ENCODE peak calls at places on chromosomes 16 and 17, in eight cellular contexts. X, C, T, H, P, L, O and D are unnamed samples.

GRCh38 chr17:2064511-2064910 is 9.6 kb downstream of the HIC1 start:
- DNase-seq in X (no peak), C (no peak), T (no peak), H (no peak), P (no peak), L (no peak), O (no peak), D (no peak)

GRCh38 chr16:27698266-27698665 is 148.3 kb downstream of the KATNIP start:
- DNase-seq in X (no peak), C (no peak), T (no peak), H (peak), P (no peak), L (no peak), O (peak), D (peak)

GRCh38 chr16:69325784-69326171 is 4.6 kb downstream of the PDF start:
- DNase-seq in X (no peak), C (no peak), T (no peak), H (no peak), P (no peak), L (no peak), O (no peak), D (peak)

GRCh38 chr17:17205368-17206148 is 575 bp downstream of the PLD6 start:
- DNase-seq in X (peak), C (peak), T (peak), H (peak), P (peak), L (peak), O (no peak), D (peak)

GRCh38 chr17:12918132-12918531 is 99.7 kb downstream of the ELAC2 start:
- DNase-seq in X (no peak), C (no peak), T (no peak), H (no peak), P (no peak), L (no peak), O (no peak), D (no peak)

GRCh38 chr16:83698964-83699363 is 108.8 kb upstream of the HSBP1 start:
- DNase-seq in X (no peak), C (no peak), T (no peak), H (no peak), P (no peak), L (no peak), O (no peak), D (no peak)

GRCh38 chr16:17306745-17307144 is 164.0 kb downstream of the XYLT1 start:
- DNase-seq in X (no peak), C (no peak), T (no peak), H (no peak), P (no peak), L (no peak), O (no peak), D (no peak)

GRCh38 chr16:59686405-59686804 is 952.3 kb upstream of the GOT2 start:
- DNase-seq in X (no peak), C (no peak), T (no peak), H (no peak), P (no peak), L (no peak), O (no peak), D (no peak)

GRCh38 chr16:86483-86952 is 8.5 kb downstream of the MPG start:
- DNase-seq in X (no peak), C (no peak), T (no peak), H (no peak), P (no peak), L (no peak), O (no peak), D (no peak)

GRCh38 chr16:83781-84615 is 6.0 kb downstream of the MPG start:
- DNase-seq in X (no peak), C (no peak), T (peak), H (no peak), P (no peak), L (no peak), O (no peak), D (no peak)

GRCh38 chr16:85865-86264 is 7.8 kb downstream of the MPG start:
- DNase-seq in X (no peak), C (no peak), T (no peak), H (no peak), P (no peak), L (no peak), O (no peak), D (no peak)

GRCh38 chr16:85453-85782 is 7.4 kb downstream of the MPG start:
- DNase-seq in X (no peak), C (no peak), T (peak), H (no peak), P (no peak), L (no peak), O (no peak), D (no peak)

DNA sequence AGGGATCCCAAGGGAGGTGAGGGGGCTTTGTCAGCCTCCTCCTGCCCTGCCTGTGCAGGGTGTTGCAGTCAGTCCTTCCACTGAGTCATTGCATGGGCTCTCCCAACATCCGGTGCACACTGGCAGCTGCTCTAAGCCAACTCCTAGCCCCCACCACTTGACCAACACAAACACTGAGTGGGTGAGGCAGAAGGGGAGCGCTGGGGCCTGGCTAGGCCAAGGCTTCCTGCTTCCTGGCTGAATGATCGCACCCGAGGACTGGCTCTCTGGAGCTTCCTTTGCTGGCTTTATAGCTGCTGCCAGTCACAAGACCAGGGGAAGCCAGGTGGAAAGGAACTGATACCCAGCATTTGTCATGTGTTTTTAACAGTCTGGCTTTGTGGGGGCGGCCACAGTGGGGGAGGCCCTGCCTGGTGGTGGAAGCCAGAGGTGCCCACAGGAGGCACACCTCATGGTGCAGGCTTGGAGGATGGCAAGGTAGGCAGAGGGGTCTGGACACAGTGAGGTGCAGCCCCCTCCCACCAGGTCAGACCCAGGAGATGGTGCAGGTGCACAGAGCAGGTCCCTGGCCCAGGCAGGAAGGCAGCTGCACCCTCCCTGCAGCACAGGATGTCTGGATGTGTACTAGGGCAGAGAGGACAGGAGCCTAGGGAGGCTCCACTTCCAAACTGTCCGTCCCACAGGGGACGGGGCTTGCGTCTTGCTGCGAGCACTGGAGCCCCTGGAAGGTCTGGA is 6.9 kb downstream of the MPG start:
- DNase-seq in X (peak), C (no peak), T (peak), H (peak), P (peak), L (peak), O (no peak), D (no peak)
- TF ChIP-seq POLR2A in X (no peak), C (no peak), T (no peak), H (no peak), P (no peak), L (no peak), O (no peak), D (no peak)

GRCh38 chr17:29929544-29930398 is at the start of gene SSH2:
- DNase-seq in X (peak), C (peak), T (peak), H (peak), P (peak), L (peak), O (peak), D (peak)

GRCh38 chr17:29929006-29929543 is 953 bp downstream of the SSH2 start:
- DNase-seq in X (peak), C (no peak), T (no peak), H (no peak), P (no peak), L (no peak), O (no peak), D (no peak)

GRCh38 chr17:29931253-29931932 is 1.4 kb upstream of the SSH2 start:
- DNase-seq in X (peak), C (peak), T (peak), H (peak), P (peak), L (peak), O (no peak), D (peak)

GRCh38 chr17:29933379-29933778 is 3.4 kb upstream of the SSH2 start:
- DNase-seq in X (no peak), C (no peak), T (no peak), H (no peak), P (no peak), L (no peak), O (no peak), D (no peak)

GRCh38 chr17:29930399-29931010 is 477 bp upstream of the SSH2 start:
- DNase-seq in X (no peak), C (no peak), T (no peak), H (no peak), P (no peak), L (no peak), O (no peak), D (peak)
- TF ChIP-seq POLR2A in X (no peak), C (no peak), T (no peak), H (no peak), P (no peak), L (no peak), O (no peak), D (no peak)

GRCh38 chr17:8153957-8154607 is 1.9 kb upstream of the PER1 start:
- DNase-seq in X (peak), C (peak), T (peak), H (peak), P (peak), L (no peak), O (peak), D (peak)
- TF ChIP-seq POLR2A in X (peak), C (peak), T (peak), H (peak), P (peak), L (no peak), O (peak), D (peak)

DNA sequence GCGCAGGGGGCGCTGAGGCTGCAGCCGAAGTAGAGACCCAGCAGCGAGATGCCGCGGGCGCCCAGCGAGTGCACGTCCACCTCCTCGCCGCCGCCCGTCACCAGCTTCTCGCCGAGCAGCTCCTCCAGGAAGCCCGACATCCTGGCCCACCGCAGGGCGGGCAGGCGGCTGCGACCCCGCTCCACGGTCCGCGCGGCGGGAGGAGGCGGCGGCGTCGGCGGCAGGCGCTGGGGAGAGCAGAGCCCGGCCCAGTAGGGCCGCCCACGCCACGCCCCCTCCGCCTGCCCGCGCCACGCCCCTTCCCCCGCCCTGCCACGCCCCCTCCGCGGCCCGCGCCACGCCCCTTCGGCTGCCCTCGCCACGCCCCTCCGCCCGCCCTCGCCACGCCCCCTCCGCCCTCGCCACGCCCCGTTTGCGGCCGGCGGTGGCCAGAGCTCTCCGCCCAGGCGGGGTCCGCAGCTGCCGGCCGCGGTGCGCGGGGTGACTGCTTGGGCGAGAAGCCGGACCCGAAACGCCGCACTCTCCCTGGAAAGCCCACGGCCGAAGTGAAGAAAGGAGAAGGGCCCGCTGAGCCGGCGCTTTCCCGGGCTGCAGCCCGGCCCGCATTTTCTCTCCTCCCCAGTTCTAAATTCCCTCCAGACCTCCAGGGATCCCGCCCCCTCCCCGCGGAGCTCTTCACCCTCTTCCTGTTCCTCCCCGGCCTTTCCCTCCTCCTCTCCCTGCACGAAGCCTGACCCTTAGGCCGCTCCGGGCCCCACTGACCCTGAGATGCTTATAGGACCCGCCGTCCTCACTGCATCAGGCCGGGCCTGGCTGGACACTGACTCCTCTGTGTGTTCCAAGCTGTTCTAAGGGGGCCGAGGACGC is at the start of gene NXN:
- DNase-seq in X (peak), C (peak), T (peak), H (peak), P (peak), L (peak), O (peak), D (peak)
- TF ChIP-seq POLR2A in X (peak), C (peak), T (peak), H (no peak), P (peak), L (no peak), O (no peak), D (no peak)

GRCh38 chr16:89887243-89887642 is 13.9 kb downstream of the TCF25 start:
- DNase-seq in X (no peak), C (no peak), T (no peak), H (no peak), P (no peak), L (no peak), O (no peak), D (no peak)
- TF ChIP-seq POLR2A in X (no peak), C (no peak), T (no peak), H (no peak), P (no peak), L (no peak), O (no peak), D (no peak)

GRCh38 chr16:87584271-87584670 is 18.0 kb upstream of the JPH3 start:
- DNase-seq in X (no peak), C (no peak), T (no peak), H (no peak), P (no peak), L (no peak), O (no peak), D (no peak)

GRCh38 chr16:87581867-87582220 is 20.5 kb upstream of the JPH3 start:
- DNase-seq in X (peak), C (peak), T (peak), H (peak), P (peak), L (no peak), O (no peak), D (peak)

GRCh38 chr16:87582221-87582965 is 19.9 kb upstream of the JPH3 start:
- DNase-seq in X (peak), C (peak), T (peak), H (peak), P (peak), L (no peak), O (no peak), D (peak)

GRCh38 chr16:87583453-87584131 is 18.7 kb upstream of the JPH3 start:
- DNase-seq in X (no peak), C (no peak), T (no peak), H (peak), P (no peak), L (no peak), O (no peak), D (no peak)

GRCh38 chr16:87582966-87583325 is 19.4 kb upstream of the JPH3 start:
- DNase-seq in X (no peak), C (no peak), T (no peak), H (no peak), P (no peak), L (no peak), O (no peak), D (no peak)
- TF ChIP-seq POLR2A in X (no peak), C (no peak), T (no peak), H (no peak), P (no peak), L (no peak), O (no peak), D (no peak)

GRCh38 chr17:42561908-42562844 is at the start of gene COASY:
- DNase-seq in X (peak), C (peak), T (peak), H (peak), P (peak), L (peak), O (peak), D (peak)
- TF ChIP-seq POLR2A in X (peak), C (peak), T (peak), H (peak), P (peak), L (peak), O (peak), D (no peak)

DNA sequence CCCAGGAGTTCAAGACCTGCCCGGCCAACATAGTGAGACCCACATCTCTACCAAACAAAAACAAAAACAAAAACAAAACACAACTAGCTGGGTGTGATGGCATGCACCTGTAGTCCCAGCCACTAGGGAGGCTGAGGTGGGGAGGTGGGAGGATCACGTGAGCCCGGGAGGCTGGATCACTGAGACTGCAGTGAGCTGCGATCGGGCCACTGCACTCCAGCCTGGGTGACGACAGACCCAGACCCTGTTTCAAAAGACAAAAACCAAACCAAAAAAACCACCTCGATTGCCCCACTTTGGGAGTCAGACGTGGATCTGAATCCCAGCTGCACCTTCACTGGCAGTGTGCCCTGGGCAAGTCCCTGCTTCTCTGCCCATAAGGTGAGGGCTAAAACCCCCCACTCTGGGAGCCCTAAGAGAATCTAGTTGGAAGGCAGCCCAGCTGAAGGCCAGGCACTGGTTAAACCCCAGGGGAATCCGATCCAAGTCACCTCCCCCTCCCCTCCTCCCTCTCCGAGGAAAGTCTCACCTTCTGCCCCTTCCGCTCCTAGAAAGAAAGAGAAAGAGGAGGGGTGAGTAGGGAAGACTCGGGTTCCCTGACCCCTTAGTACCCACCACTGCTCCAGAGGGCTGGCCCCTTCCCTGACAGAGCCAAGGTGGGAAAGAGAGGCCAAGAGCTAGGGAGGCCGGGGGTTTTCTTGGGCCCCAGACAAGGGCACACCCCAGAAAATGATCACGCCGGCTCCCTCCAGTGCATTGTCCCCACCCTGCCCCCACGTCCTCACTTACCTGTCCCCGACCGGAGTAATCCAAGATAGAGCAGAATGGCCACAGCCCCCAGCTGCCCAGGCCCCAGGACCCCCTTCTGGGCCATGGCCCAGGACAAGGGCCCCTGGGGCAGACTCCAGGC is 647 bp downstream of the PRSS8 start:
- DNase-seq in X (peak), C (no peak), T (no peak), H (no peak), P (no peak), L (no peak), O (no peak), D (no peak)
- TF ChIP-seq POLR2A in X (peak), C (no peak), T (peak), H (no peak), P (no peak), L (no peak), O (no peak), D (no peak)